ENCODE peak calls at places on chromosomes 2 and 18, in five cellular contexts. One of them, this sample, is unnamed. For H3K27me3 and H3K9me3, the result is how much of the 10 kb centered on the place peaks cover.

GRCh38 chr2:191318037-191318728 is 73.0 kb downstream of the MYO1B start:
- DNase-seq in A673: peak
- DNase-seq in mesenchymal stem cell: peak
- DNase-seq in left ventricle myocardium inferior: no peak
- DNase-seq in neuronal stem cell: no peak
- DNase-seq in this sample: peak

GRCh38 chr2:62499430-62500060 is 6.5 kb downstream of the TMEM17 start:
- DNase-seq in A673: no peak
- DNase-seq in left ventricle myocardium inferior: no peak
- DNase-seq in neuronal stem cell: no peak
- DNase-seq in mesenchymal stem cell: no peak
- DNase-seq in this sample: no peak

GRCh38 chr18:6279308-6279707 is 135.4 kb downstream of the L3MBTL4 start:
- DNase-seq in mesenchymal stem cell: no peak
- DNase-seq in left ventricle myocardium inferior: no peak
- DNase-seq in neuronal stem cell: no peak
- DNase-seq in A673: no peak
- DNase-seq in this sample: no peak

GRCh38 chr2:147082850-147083522 is 761.8 kb upstream of the ACVR2A start:
- DNase-seq in neuronal stem cell: peak
- DNase-seq in mesenchymal stem cell: peak
- DNase-seq in left ventricle myocardium inferior: no peak
- DNase-seq in A673: peak
- DNase-seq in this sample: peak

GRCh38 chr2:218345491-218346176 is 11.0 kb upstream of the CATIP start:
- DNase-seq in neuronal stem cell: no peak
- DNase-seq in left ventricle myocardium inferior: no peak
- DNase-seq in A673: no peak
- DNase-seq in mesenchymal stem cell: no peak
- DNase-seq in this sample: no peak

GRCh38 chr2:233426619-233427342 is 72.5 kb downstream of the DGKD start:
- DNase-seq in neuronal stem cell: no peak
- DNase-seq in A673: peak
- DNase-seq in left ventricle myocardium inferior: no peak
- DNase-seq in mesenchymal stem cell: peak
- DNase-seq in this sample: peak

GRCh38 chr2:135094508-135094907 is 42.4 kb downstream of the RAB3GAP1 start:
- DNase-seq in neuronal stem cell: no peak
- DNase-seq in left ventricle myocardium inferior: no peak
- DNase-seq in A673: no peak
- DNase-seq in mesenchymal stem cell: no peak
- DNase-seq in this sample: no peak

GRCh38 chr18:27057459-27058302 is 127.4 kb downstream of the CHST9 start:
- DNase-seq in mesenchymal stem cell: no peak
- DNase-seq in left ventricle myocardium inferior: peak
- DNase-seq in neuronal stem cell: no peak
- DNase-seq in A673: no peak
- DNase-seq in this sample: no peak

GRCh38 chr2:109134741-109135571 is 6.0 kb downstream of the SH3RF3 start:
- DNase-seq in A673: no peak
- DNase-seq in neuronal stem cell: no peak
- DNase-seq in left ventricle myocardium inferior: no peak
- DNase-seq in mesenchymal stem cell: no peak
- DNase-seq in this sample: no peak

GRCh38 chr2:16747257-16747656 is 81.6 kb upstream of the CYRIA start:
- DNase-seq in mesenchymal stem cell: no peak
- DNase-seq in neuronal stem cell: no peak
- DNase-seq in left ventricle myocardium inferior: no peak
- DNase-seq in A673: no peak
- DNase-seq in this sample: no peak

GRCh38 chr2:9637330-9637729 is 6.5 kb upstream of the YWHAQ start:
- DNase-seq in A673: peak
- DNase-seq in left ventricle myocardium inferior: no peak
- DNase-seq in neuronal stem cell: no peak
- DNase-seq in mesenchymal stem cell: no peak
- DNase-seq in this sample: peak

GRCh38 chr2:55116598-55116964 is 66.3 kb upstream of the RTN4 start:
- DNase-seq in mesenchymal stem cell: no peak
- DNase-seq in left ventricle myocardium inferior: no peak
- DNase-seq in neuronal stem cell: no peak
- DNase-seq in A673: no peak
- DNase-seq in this sample: no peak

GRCh38 chr2:111037136-111037535 is 83.6 kb upstream of the BCL2L11 start:
- DNase-seq in neuronal stem cell: no peak
- DNase-seq in left ventricle myocardium inferior: no peak
- DNase-seq in A673: no peak
- DNase-seq in mesenchymal stem cell: no peak
- DNase-seq in this sample: no peak

GRCh38 chr18:36808681-36809080 is 20.1 kb downstream of the TPGS2 start:
- DNase-seq in neuronal stem cell: no peak
- DNase-seq in left ventricle myocardium inferior: no peak
- DNase-seq in mesenchymal stem cell: no peak
- DNase-seq in A673: no peak
- DNase-seq in this sample: no peak

GRCh38 chr2:54866868-54867267 is 143.4 kb downstream of the EML6 start:
- DNase-seq in left ventricle myocardium inferior: no peak
- DNase-seq in mesenchymal stem cell: no peak
- DNase-seq in neuronal stem cell: no peak
- DNase-seq in A673: no peak
- DNase-seq in this sample: no peak

GRCh38 chr2:230774348-230774951 is 61.8 kb downstream of the CAB39 start:
- DNase-seq in left ventricle myocardium inferior: no peak
- DNase-seq in mesenchymal stem cell: peak
- DNase-seq in A673: no peak
- DNase-seq in neuronal stem cell: no peak
- DNase-seq in this sample: no peak

GRCh38 chr2:7492719-7493118 is 575.5 kb downstream of the RNF144A start:
- DNase-seq in neuronal stem cell: no peak
- DNase-seq in left ventricle myocardium inferior: no peak
- DNase-seq in mesenchymal stem cell: no peak
- DNase-seq in A673: no peak
- DNase-seq in this sample: no peak

GRCh38 chr18:58649966-58650816 is 21.1 kb upstream of the MALT1 start:
- DNase-seq in mesenchymal stem cell: peak
- DNase-seq in left ventricle myocardium inferior: no peak
- DNase-seq in neuronal stem cell: no peak
- DNase-seq in A673: no peak
- DNase-seq in this sample: no peak

GRCh38 chr2:226690471-226691024 is 109.1 kb downstream of the IRS1 start:
- DNase-seq in left ventricle myocardium inferior: no peak
- DNase-seq in A673: no peak
- DNase-seq in neuronal stem cell: no peak
- DNase-seq in mesenchymal stem cell: peak
- DNase-seq in this sample: peak

GRCh38 chr18:50073319-50073718 is 121.6 kb downstream of the MYO5B start:
- DNase-seq in A673: no peak
- DNase-seq in left ventricle myocardium inferior: no peak
- DNase-seq in neuronal stem cell: no peak
- DNase-seq in mesenchymal stem cell: no peak
- DNase-seq in this sample: no peak

GRCh38 chr2:216350214-216350789 is 22.0 kb downstream of the MARCHF4 start:
- DNase-seq in left ventricle myocardium inferior: no peak
- DNase-seq in neuronal stem cell: no peak
- DNase-seq in mesenchymal stem cell: peak
- DNase-seq in A673: no peak
- DNase-seq in this sample: no peak

GRCh38 chr18:59454909-59455727 is 96.1 kb upstream of the LMAN1 start:
- DNase-seq in neuronal stem cell: no peak
- DNase-seq in A673: no peak
- DNase-seq in left ventricle myocardium inferior: peak
- DNase-seq in mesenchymal stem cell: no peak
- DNase-seq in this sample: no peak

GRCh38 chr2:166057363-166058169 is 70.3 kb downstream of the SCN1A start:
- DNase-seq in A673: peak
- DNase-seq in left ventricle myocardium inferior: no peak
- DNase-seq in mesenchymal stem cell: peak
- DNase-seq in neuronal stem cell: peak
- DNase-seq in this sample: no peak

GRCh38 chr2:109102588-109103233 is 26.3 kb upstream of the SH3RF3 start:
- DNase-seq in neuronal stem cell: no peak
- DNase-seq in A673: no peak
- DNase-seq in left ventricle myocardium inferior: no peak
- DNase-seq in mesenchymal stem cell: no peak
- DNase-seq in this sample: no peak

GRCh38 chr2:120606280-120606679 is 129.4 kb upstream of the GLI2 start:
- DNase-seq in A673: no peak
- DNase-seq in left ventricle myocardium inferior: peak
- DNase-seq in neuronal stem cell: no peak
- DNase-seq in mesenchymal stem cell: no peak
- DNase-seq in this sample: no peak

GRCh38 chr2:169091256-169091655 is 21.9 kb downstream of the DHRS9 start:
- DNase-seq in left ventricle myocardium inferior: no peak
- DNase-seq in neuronal stem cell: no peak
- DNase-seq in mesenchymal stem cell: no peak
- DNase-seq in A673: no peak
- DNase-seq in this sample: no peak

GRCh38 chr2:169091761-169092523 is 22.6 kb downstream of the DHRS9 start:
- DNase-seq in neuronal stem cell: no peak
- DNase-seq in A673: no peak
- DNase-seq in mesenchymal stem cell: peak
- DNase-seq in left ventricle myocardium inferior: no peak
- DNase-seq in this sample: no peak

GRCh38 chr2:169095631-169096105 is 26.3 kb downstream of the DHRS9 start:
- DNase-seq in A673: peak
- DNase-seq in neuronal stem cell: no peak
- DNase-seq in mesenchymal stem cell: peak
- DNase-seq in left ventricle myocardium inferior: no peak
- DNase-seq in this sample: peak

GRCh38 chr2:169093535-169093934 is 24.2 kb downstream of the DHRS9 start:
- DNase-seq in neuronal stem cell: no peak
- DNase-seq in mesenchymal stem cell: no peak
- DNase-seq in A673: no peak
- DNase-seq in left ventricle myocardium inferior: no peak
- DNase-seq in this sample: no peak

GRCh38 chr2:169094676-169095075 is 25.3 kb downstream of the DHRS9 start:
- DNase-seq in A673: no peak
- DNase-seq in neuronal stem cell: no peak
- DNase-seq in left ventricle myocardium inferior: no peak
- DNase-seq in mesenchymal stem cell: no peak
- DNase-seq in this sample: no peak
- H3K27me3 ChIP-seq in A673: under half
- H3K27me3 ChIP-seq in neuronal stem cell: under half
- H3K27me3 ChIP-seq in left ventricle myocardium inferior: under half
- H3K27me3 ChIP-seq in mesenchymal stem cell: under half
- H3K27me3 ChIP-seq in this sample: under half

DNA sequence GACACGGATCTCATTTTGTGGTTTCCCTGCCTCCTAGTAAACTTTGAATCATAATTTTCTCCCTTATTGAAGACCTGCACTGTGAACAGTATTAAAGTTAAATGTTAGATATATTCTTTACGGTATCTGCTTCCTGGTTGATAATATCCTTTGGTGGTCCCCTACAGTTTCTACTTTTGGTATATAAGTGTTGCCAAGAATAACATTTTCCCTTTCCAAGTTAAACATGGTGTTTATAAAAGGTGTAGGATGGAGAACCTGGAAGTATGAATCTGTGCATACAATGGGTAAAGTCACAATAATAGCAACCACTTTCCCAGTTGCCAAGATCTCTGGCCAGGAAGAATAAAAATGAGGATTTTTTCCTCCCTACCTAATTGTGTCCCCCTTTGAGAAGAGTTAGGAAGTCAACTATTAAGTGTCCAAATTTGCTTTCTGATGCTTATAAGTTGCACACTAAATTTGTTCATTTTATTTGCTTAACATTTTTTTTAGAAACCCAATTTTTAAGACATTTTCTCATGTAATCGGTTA is 201.0 kb upstream of the STK17B start:
- DNase-seq in neuronal stem cell: no peak
- DNase-seq in mesenchymal stem cell: no peak
- DNase-seq in A673: no peak
- DNase-seq in left ventricle myocardium inferior: no peak
- DNase-seq in this sample: no peak
- H3K27ac ChIP-seq in neuronal stem cell: no peak
- H3K27ac ChIP-seq in mesenchymal stem cell: no peak
- H3K27ac ChIP-seq in A673: no peak
- H3K27ac ChIP-seq in left ventricle myocardium inferior: peak
- H3K27ac ChIP-seq in this sample: no peak

GRCh38 chr18:56538756-56539155 is 99.6 kb downstream of the TXNL1 start:
- DNase-seq in mesenchymal stem cell: no peak
- DNase-seq in A673: no peak
- DNase-seq in left ventricle myocardium inferior: no peak
- DNase-seq in neuronal stem cell: no peak
- DNase-seq in this sample: no peak

GRCh38 chr18:56545539-56545938 is 92.9 kb downstream of the TXNL1 start:
- DNase-seq in neuronal stem cell: no peak
- DNase-seq in left ventricle myocardium inferior: no peak
- DNase-seq in A673: peak
- DNase-seq in mesenchymal stem cell: no peak
- DNase-seq in this sample: no peak

GRCh38 chr18:56541790-56542189 is 96.6 kb downstream of the TXNL1 start:
- DNase-seq in mesenchymal stem cell: no peak
- DNase-seq in left ventricle myocardium inferior: no peak
- DNase-seq in neuronal stem cell: no peak
- DNase-seq in A673: no peak
- DNase-seq in this sample: no peak

GRCh38 chr18:56541340-56541739 is 97.1 kb downstream of the TXNL1 start:
- DNase-seq in left ventricle myocardium inferior: no peak
- DNase-seq in mesenchymal stem cell: no peak
- DNase-seq in A673: no peak
- DNase-seq in neuronal stem cell: no peak
- DNase-seq in this sample: no peak

GRCh38 chr18:56542488-56542887 is 95.9 kb downstream of the TXNL1 start:
- DNase-seq in mesenchymal stem cell: no peak
- DNase-seq in A673: peak
- DNase-seq in neuronal stem cell: no peak
- DNase-seq in left ventricle myocardium inferior: no peak
- DNase-seq in this sample: no peak
- H3K9me3 ChIP-seq in mesenchymal stem cell: under half
- H3K9me3 ChIP-seq in A673: under half
- H3K9me3 ChIP-seq in neuronal stem cell: under half
- H3K9me3 ChIP-seq in left ventricle myocardium inferior: under half
- H3K9me3 ChIP-seq in this sample: under half

DNA sequence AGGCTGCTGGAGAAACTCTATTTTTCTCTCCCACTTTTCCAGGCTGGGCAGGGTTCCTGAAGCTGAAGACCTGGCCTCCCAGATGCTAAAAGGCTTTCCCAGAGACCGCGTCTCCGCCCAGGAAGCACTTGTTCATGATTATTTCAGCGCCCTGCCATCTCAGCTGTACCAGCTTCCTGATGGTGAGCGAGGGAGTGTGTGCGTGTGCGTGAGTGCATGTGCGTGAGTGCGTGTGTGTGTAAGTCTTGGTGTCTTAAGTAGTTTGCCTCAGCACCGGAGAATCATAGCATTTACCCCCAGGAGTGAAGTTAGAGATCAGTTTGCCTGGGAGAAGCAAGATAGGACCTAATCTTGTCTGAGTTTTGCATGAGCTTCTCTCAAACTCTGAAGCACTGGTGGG is 73.6 kb downstream of the CDK15 start:
- DNase-seq in left ventricle myocardium inferior: no peak
- DNase-seq in A673: peak
- DNase-seq in mesenchymal stem cell: no peak
- DNase-seq in neuronal stem cell: no peak
- DNase-seq in this sample: no peak
- H3K27me3 ChIP-seq in left ventricle myocardium inferior: under half
- H3K27me3 ChIP-seq in A673: under half
- H3K27me3 ChIP-seq in mesenchymal stem cell: under half
- H3K27me3 ChIP-seq in neuronal stem cell: under half
- H3K27me3 ChIP-seq in this sample: under half